ENCODE peak calls at places on chromosomes 13 and 19, in five cellular contexts. R is upper lobe of left lung, G is esophagus muscularis mucosa, V is A549, N is ovary. J is an unnamed sample.

GRCh38 chr19:43711751-43712355 is 4.0 kb upstream of the IRGC start:
- DNase-seq in V (peak; percentile 67), N (no peak), R (no peak), G (no peak), J (peak; percentile 28)

GRCh38 chr19:14467816-14468215 is 7.3 kb downstream of the PTGER1 start:
- DNase-seq in R (no peak), V (no peak), N (no peak), G (no peak), J (no peak)

GRCh38 chr13:73194310-73194709 is 135.5 kb downstream of the KLF5 start:
- DNase-seq in R (no peak), N (no peak), V (peak; percentile 36), G (no peak), J (peak; percentile 46)

GRCh38 chr13:21822029-21822428 is 151.2 kb downstream of the FGF9 start:
- DNase-seq in G (no peak), V (no peak), N (no peak), R (no peak), J (no peak)

GRCh38 chr19:15379083-15379995 is at the start of gene AKAP8:
- DNase-seq in V (peak; percentile 98), N (peak; percentile 98), R (peak; percentile 99), G (peak; percentile 100), J (peak; percentile 99)

GRCh38 chr19:6074709-6075403 is 35.4 kb downstream of the RFX2 start:
- DNase-seq in N (peak; percentile 25), G (peak; percentile 64), V (no peak), R (no peak), J (no peak)

GRCh38 chr13:40348096-40348679 is 318.3 kb downstream of the FOXO1 start:
- DNase-seq in R (no peak), N (no peak), G (no peak), V (no peak), J (no peak)

GRCh38 chr19:14023404-14024235 is 4.3 kb upstream of the RLN3 start:
- DNase-seq in G (no peak), R (no peak), V (peak; percentile 71), N (no peak), J (peak; percentile 73)

GRCh38 chr19:31179471-31179852 is 169.8 kb downstream of the TSHZ3 start:
- DNase-seq in V (no peak), R (no peak), G (peak; percentile 68), N (no peak), J (no peak)

GRCh38 chr19:50414850-50415660 is 3.7 kb upstream of the SPIB start:
- DNase-seq in R (peak; percentile 95), V (peak; percentile 86), G (no peak), N (peak; percentile 77), J (peak; percentile 83)

GRCh38 chr13:26557393-26558073 is at the start of gene WASF3:
- DNase-seq in R (peak; percentile 96), N (peak; percentile 95), G (peak; percentile 97), V (peak; percentile 78), J (peak; percentile 86)

GRCh38 chr13:73142091-73142490 is 83.3 kb downstream of the KLF5 start:
- DNase-seq in G (no peak), V (no peak), N (no peak), R (no peak), J (no peak)

GRCh38 chr13:49635599-49636433 is 7.5 kb downstream of the ARL11 start:
- DNase-seq in R (no peak), N (peak; percentile 46), V (no peak), G (no peak), J (no peak)

GRCh38 chr13:97369269-97369893 is 64.6 kb upstream of the RAP2A start:
- DNase-seq in G (no peak), R (no peak), V (no peak), N (no peak), J (no peak)

GRCh38 chr19:40619333-40620160 is 18.4 kb downstream of the LTBP4 start:
- DNase-seq in N (no peak), G (no peak), V (no peak), R (no peak), J (no peak)

GRCh38 chr13:21534760-21535159 is 69.2 kb downstream of the MICU2 start:
- DNase-seq in R (no peak), V (no peak), G (no peak), N (no peak), J (no peak)

GRCh38 chr19:35843676-35844481 is 8.4 kb downstream of the NPHS1 start:
- DNase-seq in G (no peak), V (peak; percentile 88), N (no peak), R (peak; percentile 74), J (peak; percentile 33)

GRCh38 chr19:1035998-1036621 is 3.8 kb upstream of the ABCA7 start:
- DNase-seq in N (no peak), R (peak; percentile 60), V (no peak), G (no peak), J (peak; percentile 7)

GRCh38 chr13:27833206-27833605 is 40.9 kb downstream of the GSX1 start:
- DNase-seq in R (no peak), V (no peak), N (no peak), G (no peak), J (no peak)

GRCh38 chr13:28478127-28478526 is 16.8 kb downstream of the FLT1 start:
- DNase-seq in R (no peak), N (no peak), V (no peak), G (no peak), J (no peak)

GRCh38 chr13:90700340-90700739 is 647.1 kb upstream of the MIR17HG start:
- DNase-seq in N (no peak), R (no peak), G (no peak), V (no peak), J (no peak)

GRCh38 chr19:49415810-49416200 is 7.4 kb downstream of the PTH2 start:
- DNase-seq in V (no peak), R (no peak), G (no peak), N (no peak), J (no peak)

GRCh38 chr13:111132948-111133347 is 17.8 kb downstream of the ARHGEF7 start:
- DNase-seq in G (no peak), R (no peak), V (no peak), N (no peak), J (no peak)

GRCh38 chr19:2255982-2256685 is at the start of gene JSRP1:
- DNase-seq in R (peak; percentile 75), N (no peak), G (no peak), V (no peak), J (no peak)

GRCh38 chr13:24664726-24665409 is 15.3 kb upstream of the ATP12A start:
- DNase-seq in N (no peak), V (no peak), G (no peak), R (no peak), J (no peak)

GRCh38 chr19:39428309-39429112 is 7.2 kb downstream of the RPS16 start:
- DNase-seq in V (peak; percentile 94), G (no peak), N (peak; percentile 81), R (peak; percentile 86), J (peak; percentile 51)

GRCh38 chr19:17026706-17027427 is at the start of gene CPAMD8:
- DNase-seq in V (no peak), G (no peak), R (peak; percentile 84), N (no peak), J (no peak)

GRCh38 chr19:41619018-41619571 is 7.8 kb downstream of the CEACAM4 start:
- DNase-seq in N (no peak), R (no peak), V (no peak), G (no peak), J (no peak)

GRCh38 chr19:17234911-17235617 is 9.0 kb downstream of the OCEL1 start:
- DNase-seq in G (no peak), V (peak; percentile 67), R (peak; percentile 91), N (peak; percentile 78), J (peak; percentile 79)

GRCh38 chr13:76828316-76828741 is 57.9 kb downstream of the KCTD12 start:
- DNase-seq in N (no peak), V (no peak), R (no peak), G (no peak), J (no peak)

DNA sequence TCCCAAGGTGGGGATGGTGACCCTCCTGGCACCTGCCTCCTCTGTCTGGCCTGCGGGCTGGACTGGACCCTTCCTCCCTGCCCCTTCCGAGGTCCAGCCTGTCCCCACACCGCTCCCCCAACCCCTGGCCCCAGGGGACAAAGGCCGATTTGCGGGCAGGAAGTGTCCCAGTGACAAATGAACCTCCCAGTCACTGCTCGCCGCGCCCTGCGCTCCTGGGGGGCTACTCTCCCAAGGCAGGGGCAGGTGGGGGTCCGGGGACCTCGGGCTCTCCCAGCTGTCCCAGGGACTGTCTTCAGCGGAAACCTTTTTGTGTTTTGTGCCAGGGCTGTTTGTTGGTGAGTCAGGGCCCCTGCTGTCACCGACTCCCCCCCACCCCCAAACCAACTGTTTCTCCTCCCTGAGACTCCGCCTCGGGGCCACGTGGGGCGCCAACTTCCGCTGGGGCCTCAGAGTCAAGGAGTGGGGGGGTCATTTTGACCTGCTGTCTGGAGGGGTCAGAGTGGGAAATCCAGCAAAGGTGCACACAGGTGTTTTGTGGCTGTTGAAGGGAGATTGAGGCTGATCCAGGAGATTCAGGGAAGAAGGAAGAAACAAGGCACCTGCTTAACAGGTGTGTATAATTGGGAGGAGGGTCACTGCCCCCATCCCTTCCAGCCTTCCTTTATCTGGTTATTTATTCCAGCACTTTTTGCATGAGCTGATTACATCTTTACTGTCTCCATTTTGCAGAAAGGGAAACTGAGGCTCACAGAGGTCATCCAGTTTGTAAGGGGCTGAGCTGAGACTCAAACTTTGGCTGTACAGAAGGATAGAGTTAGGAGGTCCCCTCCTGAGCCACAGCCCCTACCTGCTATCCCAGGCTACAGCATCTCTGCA is 831 bp downstream of the PGPEP1 start:
- DNase-seq in N (peak; percentile 73), R (peak; percentile 89), V (no peak), G (no peak), J (peak; percentile 78)
- TF ChIP-seq EP300 in N (no peak), R (no peak), V (no peak), G (no peak), J (no peak)

DNA sequence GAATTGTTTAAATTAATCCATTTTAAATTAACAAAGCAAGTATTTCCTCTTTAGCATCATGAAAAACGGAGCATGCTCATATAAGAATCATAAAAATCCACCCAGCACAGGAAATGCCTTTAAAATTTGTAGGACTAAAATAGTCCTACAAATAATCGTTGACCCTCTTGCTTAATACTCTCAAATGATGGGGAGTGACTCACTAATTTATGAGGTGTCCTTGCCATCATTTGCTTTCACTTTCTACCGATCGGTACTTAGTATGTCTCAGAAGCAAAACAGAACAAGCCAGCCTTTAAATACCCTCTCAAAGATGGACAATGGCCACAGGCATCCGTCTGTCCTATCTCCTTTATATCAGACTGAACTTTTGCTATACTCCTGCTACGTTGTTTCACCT is 97.2 kb downstream of the SUCLA2 start:
- DNase-seq in N (no peak), G (no peak), V (no peak), R (no peak), J (no peak)
- H3K4me3 ChIP-seq in N (peak overlapping the region; percentile 34), G (peak overlapping the region; percentile 20), V (no peak overlapping the region), R (no peak overlapping the region), J (no peak overlapping the region)

GRCh38 chr13:83881917-83882625 is at the start of gene SLITRK1:
- DNase-seq in R (peak; percentile 39), V (peak; percentile 17), G (no peak), N (no peak), J (no peak)
- TF ChIP-seq EP300 in R (no peak), V (no peak), G (no peak), N (no peak), J (no peak)

GRCh38 chr19:55097864-55098715 is 19.3 kb downstream of the PPP1R12C start:
- DNase-seq in V (no peak), R (no peak), G (no peak), N (no peak), J (no peak)

GRCh38 chr19:55101261-55101660 is 16.2 kb downstream of the PPP1R12C start:
- DNase-seq in G (no peak), V (no peak), R (no peak), N (no peak), J (no peak)

GRCh38 chr19:55098716-55099556 is 18.5 kb downstream of the PPP1R12C start:
- DNase-seq in N (no peak), V (no peak), G (no peak), R (peak; percentile 83), J (no peak)

GRCh38 chr19:55103190-55103589 is 14.2 kb downstream of the PPP1R12C start:
- DNase-seq in G (no peak), V (no peak), N (no peak), R (peak; percentile 58), J (no peak)

GRCh38 chr19:55099557-55100506 is 17.6 kb downstream of the PPP1R12C start:
- DNase-seq in G (no peak), N (no peak), V (no peak), R (peak; percentile 56), J (no peak)
- H3K4me3 ChIP-seq in G (no peak overlapping the region), N (no peak overlapping the region), V (no peak overlapping the region), R (no peak overlapping the region), J (no peak overlapping the region)

J was measured in transverse colon.